ENCODE peak calls at places on chromosome 6, in six cellular contexts. S is activated B cell treated with CpG ODN at 0.5 μM for 24 hours, F is dorsolateral prefrontal cortex, Z is tibial artery, L is A549, R is fibroblast of lung. E is an unnamed sample.

GRCh38 chr6:30870546-30870945 is 13.8 kb upstream of the DDR1 start:
- DNase-seq in S (no peak), F (no peak), Z (no peak), L (no peak), R (no peak), E (no peak)

GRCh38 chr6:128065072-128065471 is 164.2 kb upstream of the THEMIS start:
- DNase-seq in S (no peak), F (no peak), Z (no peak), L (no peak), R (no peak), E (no peak)

GRCh38 chr6:41529049-41529448 is 17.1 kb upstream of the FOXP4 start:
- DNase-seq in S (no peak), F (no peak), Z (no peak), L (no peak), R (no peak), E (no peak)

GRCh38 chr6:44316481-44316880 is 3.3 kb upstream of the AARS2 start:
- DNase-seq in S (no peak), F (no peak), Z (no peak), L (no peak), R (no peak), E (no peak)

GRCh38 chr6:31927242-31927867 is at the start of gene C2:
- DNase-seq in S (no peak), F (no peak), Z (no peak), L (no peak), R (no peak), E (no peak)

GRCh38 chr6:6657085-6657819 is 68.7 kb downstream of the LY86 start:
- DNase-seq in S (no peak), F (no peak), Z (no peak), L (no peak), R (no peak), E (no peak)

GRCh38 chr6:73704260-73704659 is 8.3 kb downstream of the CD109 start:
- DNase-seq in S (no peak), F (no peak), Z (no peak), L (peak; percentile 38), R (peak; percentile 99), E (no peak)

GRCh38 chr6:144659202-144659731 is 374.1 kb downstream of the UTRN start:
- DNase-seq in S (no peak), F (no peak), Z (no peak), L (no peak), R (peak; percentile 44), E (peak; percentile 48)

GRCh38 chr6:53496797-53497196 is 48.1 kb downstream of the GCLC start:
- DNase-seq in S (no peak), F (no peak), Z (no peak), L (peak; percentile 32), R (peak; percentile 95), E (no peak)

GRCh38 chr6:168216741-168217140 is 102.8 kb downstream of the DACT2 start:
- DNase-seq in S (no peak), F (no peak), Z (no peak), L (no peak), R (peak; percentile 8), E (no peak)

GRCh38 chr6:11414564-11414963 is 123.0 kb upstream of the TMEM170B start:
- DNase-seq in S (no peak), F (no peak), Z (no peak), L (no peak), R (no peak), E (no peak)

GRCh38 chr6:170290306-170291128 is at the start of gene DLL1:
- DNase-seq in S (peak; percentile 43), F (peak; percentile 90), Z (no peak), L (no peak), R (peak; percentile 37), E (peak; percentile 43)

GRCh38 chr6:37316071-37316470 is 37.7 kb upstream of the RNF8 start:
- DNase-seq in S (no peak), F (no peak), Z (no peak), L (no peak), R (peak; percentile 25), E (no peak)

GRCh38 chr6:138278326-138278725 is 60.0 kb upstream of the PBOV1 start:
- DNase-seq in S (no peak), F (peak; percentile 71), Z (no peak), L (peak; percentile 8), R (peak; percentile 23), E (no peak)

GRCh38 chr6:100350139-100350538 is 114.6 kb downstream of the SIM1 start:
- DNase-seq in S (no peak), F (no peak), Z (no peak), L (no peak), R (no peak), E (no peak)

GRCh38 chr6:167141667-167142432 is 15.9 kb downstream of the GPR31 start:
- DNase-seq in S (peak; percentile 62), F (peak; percentile 73), Z (no peak), L (peak; percentile 21), R (no peak), E (no peak)

GRCh38 chr6:8627085-8627861 is 191.9 kb upstream of the SLC35B3 start:
- DNase-seq in S (no peak), F (no peak), Z (no peak), L (no peak), R (peak; percentile 58), E (no peak)

GRCh38 chr6:158039571-158040050 is 57.9 kb downstream of the SYNJ2 start:
- DNase-seq in S (no peak), F (peak; percentile 60), Z (peak; percentile 58), L (no peak), R (peak; percentile 91), E (no peak)

DNA sequence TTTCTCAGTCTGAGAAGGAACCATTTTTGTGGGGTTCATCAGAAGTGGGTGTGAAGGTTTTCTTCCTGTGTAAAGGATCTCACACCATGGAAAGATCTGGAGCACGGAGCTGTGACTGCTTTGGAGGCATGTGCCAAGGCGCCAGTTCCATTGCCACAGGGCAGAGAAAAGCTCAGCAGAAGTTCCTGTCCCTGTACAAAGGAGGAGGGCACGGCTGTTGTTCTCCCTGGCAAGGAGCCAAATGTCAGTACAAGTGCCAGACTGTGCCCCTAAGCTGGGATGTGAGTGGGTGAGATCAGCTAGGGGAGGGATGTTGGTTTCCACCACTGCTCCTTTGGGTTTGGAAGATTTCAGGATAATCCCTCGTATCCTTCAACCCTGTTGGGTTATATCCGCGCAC is 117.3 kb downstream of the CRYBG1 start:
- DNase-seq in S (no peak), F (no peak), Z (peak; percentile 25), L (no peak), R (no peak), E (no peak)
- TF ChIP-seq CTCF in S (no peak), F (no peak), Z (no peak), L (no peak), R (no peak), E (no peak)

GRCh38 chr6:36246511-36247268 is 23.2 kb upstream of the PNPLA1 start:
- DNase-seq in S (no peak), F (no peak), Z (no peak), L (no peak), R (no peak), E (peak; percentile 66)

GRCh38 chr6:36244641-36245280 is 25.1 kb upstream of the PNPLA1 start:
- DNase-seq in S (no peak), F (no peak), Z (no peak), L (no peak), R (peak; percentile 7), E (no peak)

GRCh38 chr6:36247691-36248090 is 22.2 kb upstream of the PNPLA1 start:
- DNase-seq in S (no peak), F (no peak), Z (peak; percentile 66), L (no peak), R (peak; percentile 21), E (no peak)

GRCh38 chr6:36243562-36244212 is 26.2 kb upstream of the PNPLA1 start:
- DNase-seq in S (no peak), F (no peak), Z (no peak), L (no peak), R (no peak), E (no peak)

GRCh38 chr6:36245572-36246031 is 24.3 kb upstream of the PNPLA1 start:
- DNase-seq in S (no peak), F (no peak), Z (no peak), L (no peak), R (no peak), E (no peak)
- TF ChIP-seq CTCF in S (no peak), F (no peak), Z (no peak), L (no peak), R (no peak), E (peak; percentile 16)

GRCh38 chr6:34238507-34239239 is 2.0 kb downstream of the HMGA1 start:
- DNase-seq in S (no peak), F (no peak), Z (no peak), L (no peak), R (no peak), E (no peak)

GRCh38 chr6:34236423-34237315 is at the start of gene HMGA1:
- DNase-seq in S (peak; percentile 90), F (peak; percentile 85), Z (peak; percentile 80), L (peak; percentile 64), R (peak; percentile 83), E (peak; percentile 90)

GRCh38 chr6:34237316-34237721 is 646 bp downstream of the HMGA1 start:
- DNase-seq in S (peak; percentile 41), F (no peak), Z (no peak), L (no peak), R (no peak), E (no peak)

GRCh38 chr6:34239240-34239825 is 2.7 kb downstream of the HMGA1 start:
- DNase-seq in S (no peak), F (no peak), Z (no peak), L (no peak), R (no peak), E (no peak)

DNA sequence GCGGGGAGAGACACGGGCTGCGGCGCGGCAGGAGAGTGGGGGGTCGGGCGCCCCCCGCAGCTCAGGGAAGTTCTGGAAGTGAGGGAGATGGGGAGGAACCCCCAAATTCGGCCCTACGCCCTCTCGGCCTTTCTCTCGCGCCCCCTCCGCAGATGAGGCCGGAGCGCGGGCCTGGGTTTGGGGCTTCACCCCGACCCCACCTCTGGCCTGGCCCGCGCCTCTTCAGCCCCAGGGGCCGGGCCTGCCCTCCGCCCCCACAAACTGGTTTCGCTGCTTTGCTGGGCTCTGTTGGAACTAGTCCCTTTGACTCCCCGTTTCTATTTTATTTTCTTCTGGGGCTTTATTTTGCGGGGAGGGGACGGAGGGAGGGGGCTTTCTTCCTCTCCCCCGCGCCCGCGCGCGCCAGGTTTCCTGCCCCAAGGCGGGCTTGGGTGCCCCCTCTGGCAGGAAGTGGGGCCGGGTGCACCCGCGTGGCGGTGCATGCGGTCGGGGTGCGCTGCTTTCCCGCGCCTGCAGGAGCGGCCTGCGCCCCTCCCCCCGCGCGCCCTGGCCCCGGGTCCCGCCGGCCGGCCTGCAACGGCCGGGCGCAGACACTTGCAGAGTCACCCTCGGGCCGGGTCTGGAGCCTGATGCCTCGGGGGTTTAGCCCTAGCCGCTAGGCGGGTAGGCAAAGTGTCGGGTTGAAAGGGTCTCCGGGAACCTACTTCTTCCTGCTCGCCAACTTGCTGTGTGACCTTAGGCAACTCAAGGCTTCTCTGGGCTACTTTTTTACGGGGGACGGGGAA is 1.2 kb downstream of the HMGA1 start:
- DNase-seq in S (peak; percentile 68), F (peak; percentile 67), Z (no peak), L (peak; percentile 56), R (no peak), E (no peak)
- TF ChIP-seq CTCF in S (no peak), F (peak; percentile 46), Z (no peak), L (no peak), R (peak; percentile 3), E (peak; percentile 51)

DNA sequence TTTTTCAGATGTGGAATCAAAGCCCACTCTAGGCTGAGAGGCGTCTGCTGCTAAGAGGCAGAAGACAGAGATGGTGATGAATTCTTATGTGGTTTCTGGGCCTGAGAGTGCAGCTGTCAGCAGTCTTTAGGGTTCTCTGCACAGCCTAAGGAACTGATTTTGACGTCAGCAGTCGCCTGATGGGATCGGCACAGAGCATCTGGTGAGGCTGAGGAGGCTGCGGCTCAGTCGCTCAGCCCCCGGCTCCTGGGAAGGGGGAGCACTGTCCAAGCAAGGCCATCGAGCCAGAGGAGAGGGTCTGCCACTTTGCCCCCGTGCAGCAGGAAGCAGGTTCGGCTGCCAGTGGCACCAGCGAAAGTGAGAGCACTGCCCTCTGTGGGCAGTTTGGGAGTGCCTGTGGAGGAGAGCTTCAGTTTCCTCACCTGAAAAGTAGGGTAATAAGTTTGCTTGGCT is 92.5 kb downstream of the TCP11 start:
- DNase-seq in S (no peak), F (peak; percentile 73), Z (peak; percentile 54), L (no peak), R (peak; percentile 87), E (peak; percentile 78)
- TF ChIP-seq CTCF in S (no peak), F (peak; percentile 64), Z (no peak), L (no peak), R (peak; percentile 22), E (peak; percentile 56)

E was measured in CD14-positive monocyte.